ENCODE peak calls at places on chromosomes 7 and 10, in eight cellular contexts. D, L, E, Z, P, R, X and M are unnamed samples.
A peak's percentile ranks its signal among the peaks of the same experiment; 100 is the strongest.

GRCh38 chr7:89514970-89515369 is 639.3 kb upstream of the STEAP1 start:
- DNase-seq in D (no peak), L (no peak), E (no peak), Z (no peak), P (no peak), R (no peak), X (no peak), M (no peak)

GRCh38 chr7:5237286-5237685 is 45.5 kb upstream of the SLC29A4 start:
- DNase-seq in D (no peak), L (no peak), E (peak; percentile 21), Z (no peak), P (peak; percentile 82), R (no peak), X (peak; percentile 71), M (no peak)

GRCh38 chr10:125006921-125007391 is 65.0 kb downstream of the ZRANB1 start:
- DNase-seq in D (no peak), L (no peak), E (no peak), Z (no peak), P (no peak), R (peak; percentile 4), X (peak; percentile 86), M (no peak)

GRCh38 chr10:103576862-103577261 is 83.4 kb downstream of the NEURL1 start:
- DNase-seq in D (no peak), L (no peak), E (no peak), Z (no peak), P (no peak), R (no peak), X (no peak), M (no peak)

GRCh38 chr10:454860-455259 is 234.6 kb downstream of the DIP2C start:
- DNase-seq in D (peak; percentile 96), L (peak; percentile 67), E (peak; percentile 85), Z (peak; percentile 47), P (no peak), R (no peak), X (peak; percentile 92), M (no peak)

GRCh38 chr7:41045556-41046123 is 657.2 kb downstream of the INHBA start:
- DNase-seq in D (peak; percentile 20), L (no peak), E (peak; percentile 70), Z (peak; percentile 86), P (no peak), R (no peak), X (no peak), M (peak; percentile 35)

GRCh38 chr10:7942311-7942710 is 112.2 kb upstream of the GATA3 start:
- DNase-seq in D (no peak), L (no peak), E (no peak), Z (no peak), P (no peak), R (no peak), X (no peak), M (no peak)

GRCh38 chr10:77410523-77410922 is 227.1 kb downstream of the KCNMA1 start:
- DNase-seq in D (no peak), L (no peak), E (no peak), Z (no peak), P (no peak), R (no peak), X (no peak), M (no peak)

GRCh38 chr10:33154590-33154989 is 179.9 kb downstream of the NRP1 start:
- DNase-seq in D (no peak), L (no peak), E (no peak), Z (no peak), P (no peak), R (no peak), X (peak; percentile 72), M (no peak)